ENCODE peak calls at places on chromosomes 1 and 21, in five cellular contexts. B, W, O, C and D are unnamed samples.

GRCh38 chr1:107454786-107455185 is 313.9 kb downstream of the NTNG1 start:
- DNase-seq in B (no peak), W (no peak), O (no peak), C (no peak), D (no peak)

GRCh38 chr1:116375165-116375883 is 2.3 kb downstream of the ATP1A1 start:
- DNase-seq in B (no peak), W (no peak), O (peak), C (no peak), D (no peak)

GRCh38 chr1:95641386-95641785 is 407.4 kb downstream of the RWDD3 start:
- DNase-seq in B (no peak), W (no peak), O (no peak), C (no peak), D (no peak)

GRCh38 chr1:57908471-57908870 is 484.6 kb upstream of the DAB1 start:
- DNase-seq in B (no peak), W (no peak), O (no peak), C (no peak), D (peak)

GRCh38 chr1:166975361-166976129 is at the start of gene ILDR2:
- DNase-seq in B (peak), W (peak), O (peak), C (peak), D (peak)

GRCh38 chr1:202122639-202123335 is at the start of gene GPR37L1:
- DNase-seq in B (peak), W (peak), O (no peak), C (no peak), D (peak)

GRCh38 chr1:72284398-72285073 is 2.2 kb upstream of the NEGR1 start:
- DNase-seq in B (peak), W (peak), O (no peak), C (no peak), D (peak)

GRCh38 chr1:214292317-214292716 is 11.4 kb downstream of the SMYD2 start:
- DNase-seq in B (peak), W (no peak), O (no peak), C (no peak), D (no peak)

GRCh38 chr1:213980906-213981305 is 6.9 kb upstream of the PROX1 start:
- DNase-seq in B (no peak), W (no peak), O (no peak), C (no peak), D (no peak)

GRCh38 chr1:93446837-93447451 is 974 bp upstream of the FNBP1L start:
- DNase-seq in B (no peak), W (peak), O (no peak), C (peak), D (no peak)

GRCh38 chr1:178530037-178530402 is 17.1 kb downstream of the TEX35 start:
- DNase-seq in B (peak), W (no peak), O (no peak), C (peak), D (no peak)

GRCh38 chr1:60169206-60169605 is 95.6 kb upstream of the C1orf87 start:
- DNase-seq in B (no peak), W (no peak), O (no peak), C (no peak), D (no peak)

GRCh38 chr1:79252598-79252997 is 246.1 kb upstream of the ADGRL4 start:
- DNase-seq in B (no peak), W (no peak), O (no peak), C (no peak), D (no peak)

GRCh38 chr1:17768651-17769241 is 13.6 kb downstream of the ACTL8 start:
- DNase-seq in B (peak), W (no peak), O (no peak), C (no peak), D (no peak)

GRCh38 chr1:31926252-31926651 is 11.9 kb downstream of the PTP4A2 start:
- DNase-seq in B (no peak), W (no peak), O (no peak), C (no peak), D (no peak)
- H3K4me3 ChIP-seq in B (no peak), W (no peak), O (peak), C (no peak), D (no peak)

DNA sequence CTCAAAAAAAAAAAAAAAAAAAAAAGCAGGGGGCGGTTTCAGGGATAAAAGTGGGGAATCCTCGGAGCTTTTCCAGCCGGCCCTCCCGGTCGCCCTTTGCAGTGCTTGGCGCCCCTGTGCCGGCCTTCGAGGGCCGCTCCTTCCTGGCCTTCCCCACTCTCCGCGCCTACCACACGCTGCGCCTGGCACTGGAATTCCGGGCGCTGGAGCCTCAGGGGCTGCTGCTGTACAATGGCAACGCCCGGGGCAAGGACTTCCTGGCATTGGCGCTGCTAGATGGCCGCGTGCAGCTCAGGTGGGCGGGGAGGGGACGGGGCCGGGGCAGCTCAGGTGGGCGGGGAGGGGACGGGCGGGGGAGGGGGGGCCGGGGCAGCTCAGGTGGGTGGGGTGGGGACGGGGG is 25.3 kb downstream of the RNF223 start:
- DNase-seq in B (no peak), W (no peak), O (no peak), C (no peak), D (no peak)
- TF ChIP-seq CTCF in B (no peak), W (no peak), O (no peak), C (no peak), D (no peak)

GRCh38 chr1:219174672-219175564 is 1.2 kb downstream of the LYPLAL1 start:
- DNase-seq in B (peak), W (no peak), O (peak), C (peak), D (peak)

GRCh38 chr1:219176168-219176567 is 2.5 kb downstream of the LYPLAL1 start:
- DNase-seq in B (no peak), W (no peak), O (no peak), C (no peak), D (no peak)

GRCh38 chr1:219179293-219179692 is 5.6 kb downstream of the LYPLAL1 start:
- DNase-seq in B (peak), W (no peak), O (no peak), C (no peak), D (no peak)

GRCh38 chr1:219177363-219177762 is 3.7 kb downstream of the LYPLAL1 start:
- DNase-seq in B (no peak), W (no peak), O (no peak), C (no peak), D (no peak)

GRCh38 chr1:219177940-219178339 is 4.3 kb downstream of the LYPLAL1 start:
- DNase-seq in B (no peak), W (no peak), O (no peak), C (no peak), D (no peak)
- H3K4me3 ChIP-seq in B (no peak), W (no peak), O (no peak), C (no peak), D (no peak)

DNA sequence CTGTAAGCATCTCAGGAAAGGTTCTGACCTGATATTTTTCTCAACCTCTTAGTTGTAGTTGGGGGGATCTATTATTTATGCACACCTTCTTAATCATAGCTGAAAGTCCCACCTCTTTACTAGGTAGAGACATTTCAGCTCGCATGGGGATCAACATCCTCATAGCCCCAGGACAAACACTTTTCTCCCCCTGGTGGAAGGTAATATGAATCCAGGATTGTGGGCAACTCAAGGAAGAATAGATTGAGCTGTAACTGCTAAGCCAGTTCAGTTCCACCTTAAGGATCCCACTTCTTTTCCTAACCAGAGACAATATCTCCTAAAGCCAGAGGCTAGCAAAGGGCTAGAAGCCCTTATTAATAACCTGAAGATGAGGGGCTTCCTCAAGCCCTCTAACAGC is 25.4 kb upstream of the SMYD3 start:
- DNase-seq in B (peak), W (no peak), O (no peak), C (no peak), D (no peak)
- TF ChIP-seq CTCF in B (peak), W (no peak), O (peak), C (no peak), D (peak)

DNA sequence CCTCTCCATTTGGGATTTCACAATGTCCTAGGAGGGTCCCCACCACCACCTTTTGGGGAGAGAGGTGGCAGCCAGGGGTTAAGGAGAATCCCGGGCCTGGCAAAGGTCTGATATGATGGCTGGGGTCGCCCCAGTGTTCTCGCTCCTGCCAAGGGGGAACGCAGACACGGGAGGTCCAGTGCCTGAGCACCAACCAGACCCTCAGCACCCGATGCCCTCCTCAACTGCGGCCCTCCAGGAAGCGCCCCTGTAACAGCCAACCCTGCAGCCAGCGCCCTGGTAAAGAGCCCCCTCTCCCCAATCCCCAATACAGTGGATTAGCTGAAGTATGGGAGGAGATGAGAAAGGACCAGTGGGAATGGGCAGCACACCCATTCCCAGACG is 10.4 kb downstream of the ADAMTSL4 start:
- DNase-seq in B (no peak), W (peak), O (no peak), C (no peak), D (no peak)
- H3K4me3 ChIP-seq in B (no peak), W (no peak), O (no peak), C (peak), D (no peak)

GRCh38 chr1:2918441-2918840 is 102.8 kb upstream of the ACTRT2 start:
- DNase-seq in B (no peak), W (no peak), O (no peak), C (no peak), D (no peak)
- TF ChIP-seq CTCF in B (no peak), W (no peak), O (no peak), C (no peak), D (no peak)

GRCh38 chr1:217135987-217136894 is 413.0 kb upstream of the ESRRG start:
- DNase-seq in B (no peak), W (peak), O (no peak), C (no peak), D (peak)
- H3K4me3 ChIP-seq in B (no peak), W (no peak), O (no peak), C (peak), D (peak)

GRCh38 chr21:14116080-14116481 is 94.7 kb downstream of the LIPI start:
- DNase-seq in B (no peak), W (no peak), O (no peak), C (no peak), D (no peak)

GRCh38 chr21:14115646-14116045 is 95.1 kb downstream of the LIPI start:
- DNase-seq in B (no peak), W (no peak), O (no peak), C (no peak), D (no peak)

GRCh38 chr21:14120091-14120734 is 90.5 kb downstream of the LIPI start:
- DNase-seq in B (peak), W (no peak), O (peak), C (no peak), D (peak)

GRCh38 chr21:14121719-14122118 is 89.0 kb downstream of the LIPI start:
- DNase-seq in B (no peak), W (no peak), O (peak), C (no peak), D (no peak)

DNA sequence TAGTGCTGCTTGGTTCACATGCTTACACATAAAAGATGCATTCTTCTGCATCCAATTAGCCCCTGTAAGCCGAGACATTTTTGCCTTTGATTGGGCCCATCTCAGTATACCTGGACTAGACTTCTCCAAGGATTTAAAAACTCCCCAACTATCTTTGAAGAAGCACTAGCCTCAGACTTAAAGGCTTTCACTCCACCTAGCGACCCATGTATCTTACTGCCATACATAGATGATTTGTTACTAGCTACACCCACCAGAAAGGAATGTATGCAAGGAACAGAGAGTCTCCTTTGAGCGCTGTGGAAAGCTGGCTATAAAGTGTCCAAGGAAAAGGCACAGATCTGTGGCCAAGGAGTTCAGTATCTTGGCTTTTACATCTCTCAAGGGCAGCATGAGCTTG is 91.7 kb downstream of the LIPI start:
- DNase-seq in B (peak), W (no peak), O (no peak), C (no peak), D (no peak)
- TF ChIP-seq CTCF in B (peak), W (no peak), O (no peak), C (no peak), D (no peak)